ENCODE peak calls at places on chromosome 20, in four cellular contexts. G, B, W and S are unnamed samples.

GRCh38 chr20:38067717-38068365 is 34.3 kb downstream of the RPRD1B start:
- DNase-seq in G (no peak), B (no peak), W (no peak), S (no peak)

GRCh38 chr20:58997141-58997770 is 9.8 kb downstream of the CTSZ start:
- DNase-seq in G (no peak), B (no peak), W (no peak), S (no peak)

GRCh38 chr20:22597303-22597702 is 12.9 kb upstream of the FOXA2 start:
- DNase-seq in G (no peak), B (no peak), W (no peak), S (no peak)

GRCh38 chr20:44742304-44743079 is 3.2 kb upstream of the KCNK15 start:
- DNase-seq in G (no peak), B (no peak), W (no peak), S (no peak)

GRCh38 chr20:56202493-56203077 is 45.9 kb upstream of the MC3R start:
- DNase-seq in G (no peak), B (peak), W (no peak), S (no peak)

GRCh38 chr20:61251529-61252393 is at the start of gene CDH4:
- DNase-seq in G (no peak), B (no peak), W (no peak), S (no peak)

GRCh38 chr20:38353298-38353697 is 7.0 kb downstream of the LBP start:
- DNase-seq in G (no peak), B (no peak), W (no peak), S (no peak)

GRCh38 chr20:23273776-23274175 is 76.8 kb upstream of the NXT1 start:
- DNase-seq in G (no peak), B (no peak), W (no peak), S (no peak)

GRCh38 chr20:23062632-23063031 is 13.2 kb upstream of the THBD start:
- DNase-seq in G (no peak), B (no peak), W (no peak), S (no peak)

GRCh38 chr20:8215516-8215915 is 83.5 kb downstream of the PLCB1 start:
- DNase-seq in G (no peak), B (no peak), W (no peak), S (no peak)

GRCh38 chr20:60327971-60328660 is 369.9 kb downstream of the CDH26 start:
- DNase-seq in G (no peak), B (no peak), W (no peak), S (no peak)

GRCh38 chr20:56870271-56870670 is 241.2 kb downstream of the TFAP2C start:
- DNase-seq in G (no peak), B (no peak), W (no peak), S (no peak)

GRCh38 chr20:15597306-15597705 is 975.9 kb downstream of the KIF16B start:
- DNase-seq in G (no peak), B (no peak), W (no peak), S (no peak)

GRCh38 chr20:38982291-38982690 is 20.1 kb downstream of the DHX35 start:
- DNase-seq in G (no peak), B (peak), W (no peak), S (no peak)

GRCh38 chr20:43238833-43239232 is 49.1 kb upstream of the PTPRT start:
- DNase-seq in G (peak), B (no peak), W (no peak), S (no peak)

GRCh38 chr20:61185181-61185580 is 66.9 kb upstream of the CDH4 start:
- DNase-seq in G (no peak), B (no peak), W (no peak), S (no peak)

GRCh38 chr20:60254901-60255411 is 296.7 kb downstream of the CDH26 start:
- DNase-seq in G (no peak), B (no peak), W (no peak), S (no peak)

GRCh38 chr20:47950103-47950502 is 164.8 kb upstream of the SULF2 start:
- DNase-seq in G (no peak), B (no peak), W (no peak), S (no peak)

GRCh38 chr20:5608104-5608447 is 142.1 kb upstream of the SHLD1 start:
- DNase-seq in G (no peak), B (no peak), W (no peak), S (no peak)

GRCh38 chr20:7938058-7938457 is 2.2 kb downstream of the HAO1 start:
- DNase-seq in G (no peak), B (no peak), W (no peak), S (no peak)

GRCh38 chr20:57650756-57651483 is 30.7 kb upstream of the ZBP1 start:
- DNase-seq in G (no peak), B (no peak), W (no peak), S (no peak)

GRCh38 chr20:1983311-1983710 is 10.5 kb downstream of the PDYN start:
- DNase-seq in G (no peak), B (no peak), W (no peak), S (no peak)

GRCh38 chr20:37586078-37586477 is 58.4 kb upstream of the BLCAP start:
- DNase-seq in G (no peak), B (no peak), W (no peak), S (no peak)

GRCh38 chr20:58713801-58714339 is 21.3 kb downstream of the NPEPL1 start:
- DNase-seq in G (no peak), B (no peak), W (no peak), S (no peak)

GRCh38 chr20:41183391-41183790 is 46.0 kb downstream of the PLCG1 start:
- DNase-seq in G (no peak), B (no peak), W (no peak), S (no peak)

DNA sequence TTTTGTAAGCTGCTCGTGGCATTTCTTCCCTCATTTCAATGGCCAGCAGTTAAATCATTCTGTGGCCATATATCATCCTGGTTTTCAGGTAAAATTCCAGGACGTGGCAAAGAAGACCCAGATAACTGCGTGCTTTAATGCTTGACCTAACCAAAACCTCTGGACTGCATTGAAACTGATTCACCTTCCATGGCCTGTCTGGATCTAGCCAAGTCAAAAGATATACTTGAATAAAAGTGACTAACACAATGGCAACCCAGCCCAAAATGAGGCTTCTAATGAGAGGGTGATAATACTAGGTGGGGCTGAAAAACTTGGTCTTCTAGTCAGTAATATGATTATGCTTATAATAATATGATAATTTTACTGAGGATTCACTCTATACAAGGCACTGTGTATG is 16.5 kb upstream of the PCSK2 start:
- DNase-seq in G (no peak), B (no peak), W (no peak), S (no peak)
- TF ChIP-seq SIN3A in G (no peak), B (no peak), W (no peak), S (no peak)

GRCh38 chr20:45975686-45976085 is 3.7 kb upstream of the ZNF335 start:
- DNase-seq in G (no peak), B (no peak), W (no peak), S (no peak)
- TF ChIP-seq REST in G (no peak), B (no peak), W (no peak), S (no peak)

DNA sequence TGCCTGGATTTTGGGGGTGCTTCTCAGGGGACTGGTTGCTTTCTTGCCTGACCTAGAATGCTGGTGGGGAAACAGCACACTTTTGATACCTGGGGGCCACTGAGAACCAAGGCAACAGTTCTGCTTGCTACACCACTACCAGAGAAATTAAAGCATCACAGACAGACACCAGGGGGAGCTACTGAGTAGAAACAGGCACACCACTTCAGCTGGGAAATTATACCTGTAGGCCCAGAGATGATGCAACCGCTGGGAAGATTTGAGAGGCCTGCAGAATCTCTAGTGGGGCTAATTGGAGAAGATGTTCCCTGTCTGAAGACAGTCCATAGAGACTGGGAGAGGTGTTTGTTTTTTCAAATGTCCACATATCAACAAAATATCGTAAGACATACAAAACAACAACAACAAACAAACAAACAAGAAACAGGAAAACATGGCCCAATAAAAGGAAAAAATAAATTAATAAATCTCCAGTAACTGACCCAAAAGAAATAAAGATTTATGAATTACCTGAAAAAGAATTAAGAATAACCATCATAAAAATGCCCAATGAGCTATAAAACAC is 129.4 kb upstream of the RIN2 start:
- DNase-seq in G (peak), B (peak), W (peak), S (peak)
- TF ChIP-seq SIN3A in G (no peak), B (no peak), W (no peak), S (no peak)

GRCh38 chr20:13338999-13339411 is 117.9 kb downstream of the ISM1 start:
- DNase-seq in G (no peak), B (peak), W (no peak), S (no peak)
- TF ChIP-seq REST in G (no peak), B (no peak), W (no peak), S (no peak)

GRCh38 chr20:25282796-25283195 is 34.9 kb downstream of the PYGB start:
- DNase-seq in G (no peak), B (no peak), W (no peak), S (no peak)

GRCh38 chr20:25285091-25285647 is 37.3 kb downstream of the PYGB start:
- DNase-seq in G (no peak), B (no peak), W (no peak), S (no peak)

GRCh38 chr20:25282034-25282781 is 34.3 kb downstream of the PYGB start:
- DNase-seq in G (no peak), B (no peak), W (no peak), S (no peak)

GRCh38 chr20:25283221-25283951 is 35.5 kb downstream of the PYGB start:
- DNase-seq in G (no peak), B (no peak), W (no peak), S (no peak)

DNA sequence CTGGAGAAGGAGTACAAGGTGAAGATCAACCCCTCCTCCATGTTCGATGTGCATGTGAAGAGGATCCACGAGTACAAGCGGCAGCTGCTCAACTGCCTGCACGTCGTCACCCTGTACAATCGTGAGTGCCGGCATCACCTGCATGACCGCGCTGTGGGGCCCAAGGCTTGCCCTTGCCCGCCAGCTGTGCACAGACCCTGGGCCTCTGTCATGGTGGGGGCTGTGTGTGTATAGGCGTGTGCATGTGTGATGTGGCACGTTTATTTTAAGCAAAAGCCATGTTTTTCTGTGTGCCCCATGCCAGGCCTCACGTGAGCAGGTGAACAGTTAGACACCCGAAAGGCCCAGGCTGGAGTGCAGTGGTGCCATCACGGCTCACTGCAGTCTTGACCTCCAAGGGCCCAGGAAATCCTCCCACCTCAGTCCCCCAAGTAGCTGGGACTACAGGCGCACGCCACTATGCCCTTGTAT is 36.3 kb downstream of the PYGB start:
- DNase-seq in G (no peak), B (no peak), W (no peak), S (no peak)
- TF ChIP-seq SIN3A in G (no peak), B (no peak), W (no peak), S (no peak)

GRCh38 chr20:31951203-31951529 is 680 bp downstream of the PDRG1 start:
- DNase-seq in G (no peak), B (no peak), W (no peak), S (no peak)

GRCh38 chr20:31949877-31950646 is 1.8 kb downstream of the PDRG1 start:
- DNase-seq in G (no peak), B (no peak), W (no peak), S (no peak)

GRCh38 chr20:31954500-31954899 is 2.7 kb upstream of the PDRG1 start:
- DNase-seq in G (no peak), B (no peak), W (no peak), S (no peak)

GRCh38 chr20:31953749-31954148 is 1.9 kb upstream of the PDRG1 start:
- DNase-seq in G (no peak), B (no peak), W (no peak), S (no peak)

GRCh38 chr20:31951530-31952453 is at the start of gene PDRG1:
- DNase-seq in G (peak), B (peak), W (peak), S (peak)
- TF ChIP-seq REST in G (no peak), B (no peak), W (peak), S (peak)

DNA sequence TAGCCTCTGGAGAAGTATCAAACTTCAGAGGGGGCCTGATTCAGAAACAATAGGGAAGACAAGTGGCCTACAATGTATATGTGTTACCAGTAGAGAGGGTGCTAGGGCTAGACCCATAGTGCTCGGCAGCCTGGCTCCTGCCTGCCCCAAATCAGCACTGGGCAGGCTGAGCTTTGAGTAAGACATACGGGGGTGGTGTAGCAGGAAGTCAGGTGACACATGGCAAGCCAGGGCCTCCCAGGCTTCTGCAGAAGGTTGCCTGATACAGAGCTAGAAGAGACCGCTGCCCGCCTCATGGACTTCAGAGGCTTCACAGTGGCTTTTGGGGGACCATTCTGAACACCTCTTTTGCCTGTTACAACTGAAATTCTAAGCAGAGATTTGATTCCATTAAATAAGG is 43.4 kb downstream of the RALY start:
- DNase-seq in G (no peak), B (no peak), W (no peak), S (no peak)
- TF ChIP-seq SIN3A in G (no peak), B (no peak), W (no peak), S (no peak)

DNA sequence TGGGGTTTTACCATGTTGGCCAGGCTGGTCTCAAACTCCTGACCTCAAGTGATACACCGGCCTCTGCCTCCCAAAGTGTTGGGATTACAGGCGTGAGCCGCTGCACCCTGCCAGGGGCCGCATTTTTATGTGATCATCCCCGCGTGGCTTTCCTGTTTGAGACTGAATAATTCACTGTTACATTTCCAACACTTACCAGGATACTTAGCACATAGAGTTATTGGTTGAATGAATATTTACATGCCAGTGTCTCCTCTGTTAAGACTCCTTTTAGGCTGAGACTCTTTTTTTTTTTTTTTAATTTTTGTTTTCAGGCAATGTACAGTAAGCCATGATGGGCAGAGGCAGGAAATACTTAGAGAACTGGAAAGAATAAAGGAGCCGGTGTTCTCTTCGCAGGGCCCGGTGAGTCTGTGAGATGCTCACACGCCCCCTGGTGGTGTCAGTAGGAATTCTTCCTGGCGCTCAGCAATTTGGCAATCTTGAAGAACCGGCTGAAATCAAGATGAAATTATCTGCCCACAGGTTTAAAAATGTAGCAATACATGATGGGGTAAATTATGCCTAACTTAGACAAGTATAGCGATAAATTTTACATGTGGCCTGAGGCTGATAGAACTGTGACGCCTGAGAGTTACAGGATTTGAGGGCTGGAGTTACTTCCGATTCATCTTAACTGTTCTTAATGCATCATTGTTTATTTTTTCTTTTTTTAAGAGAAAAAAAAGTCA is 7.6 kb upstream of the RNF114 start:
- DNase-seq in G (peak), B (peak), W (no peak), S (peak)
- TF ChIP-seq REST in G (no peak), B (no peak), W (no peak), S (no peak)